ENCODE peak calls at places on chromosome 6, in ten cellular contexts. C, F, S, J, L, D, U, X, T and I are unnamed samples.

GRCh38 chr6:25384967-25385366 is 105.8 kb downstream of the CARMIL1 start:
- DNase-seq in F (no peak), J (no peak), S (peak), L (no peak), T (peak), U (no peak), D (no peak), C (no peak), X (no peak), I (no peak)

GRCh38 chr6:26594730-26595632 is 1.8 kb upstream of the ABT1 start:
- DNase-seq in L (no peak), S (peak), C (no peak), U (peak), T (peak), F (no peak), J (no peak), X (peak), D (no peak), I (no peak)

GRCh38 chr6:141562181-141562800 is 570.4 kb upstream of the GJE1 start:
- DNase-seq in C (no peak), F (no peak), X (no peak), L (no peak), S (no peak), J (no peak), U (peak), T (peak), D (peak), I (no peak)

GRCh38 chr6:99393366-99393697 is 663 bp downstream of the COQ3 start:
- DNase-seq in D (no peak), S (no peak), T (no peak), U (no peak), F (peak), X (no peak), L (no peak), J (no peak), C (no peak), I (no peak)

GRCh38 chr6:30520480-30520992 is 31.2 kb downstream of the HLA-E start:
- DNase-seq in S (no peak), F (no peak), C (no peak), J (no peak), U (no peak), L (no peak), T (no peak), X (no peak), D (no peak), I (no peak)

GRCh38 chr6:1075880-1076279 is 236.0 kb upstream of the FOXQ1 start:
- DNase-seq in C (no peak), J (no peak), F (no peak), U (no peak), S (no peak), L (no peak), D (no peak), X (no peak), T (no peak), I (no peak)

GRCh38 chr6:17491416-17492142 is 98.2 kb downstream of the CAP2 start:
- DNase-seq in D (no peak), L (no peak), F (no peak), J (no peak), X (no peak), T (no peak), U (peak), S (no peak), C (no peak), I (no peak)

GRCh38 chr6:84763397-84764331 is 734 bp downstream of the TBX18 start:
- DNase-seq in S (peak), C (no peak), J (peak), L (no peak), U (peak), D (peak), F (no peak), X (peak), T (peak), I (no peak)

GRCh38 chr6:18219611-18220010 is 44.7 kb downstream of the DEK start:
- DNase-seq in F (no peak), D (no peak), X (no peak), U (no peak), T (no peak), L (no peak), S (no peak), J (no peak), C (no peak), I (no peak)

GRCh38 chr6:100393493-100393892 is 71.2 kb downstream of the SIM1 start:
- DNase-seq in F (no peak), U (no peak), L (no peak), S (no peak), T (no peak), D (no peak), X (no peak), C (no peak), J (peak), I (no peak)

GRCh38 chr6:162615016-162615717 is 112.4 kb downstream of the PRKN start:
- DNase-seq in S (no peak), X (no peak), J (no peak), C (no peak), U (peak), L (no peak), T (no peak), F (no peak), D (no peak), I (no peak)

GRCh38 chr6:77264970-77265369 is 198.3 kb downstream of the HTR1B start:
- DNase-seq in F (no peak), C (no peak), J (no peak), T (no peak), D (no peak), L (no peak), U (no peak), X (no peak), S (no peak), I (no peak)

GRCh38 chr6:73542882-73543281 is 22.1 kb upstream of the EEF1A1 start:
- DNase-seq in X (no peak), J (no peak), C (no peak), S (no peak), U (no peak), F (no peak), L (no peak), D (no peak), T (no peak), I (no peak)

GRCh38 chr6:46979206-46979605 is 57.5 kb upstream of the ADGRF5 start:
- DNase-seq in U (no peak), L (no peak), X (no peak), S (no peak), T (no peak), F (no peak), J (no peak), C (no peak), D (no peak), I (no peak)

GRCh38 chr6:36169023-36170007 is 27.2 kb upstream of the BRPF3 start:
- DNase-seq in C (no peak), F (peak), X (no peak), J (no peak), S (no peak), U (no peak), D (no peak), T (no peak), L (no peak), I (no peak)

GRCh38 chr6:116057766-116058165 is 2.9 kb downstream of the FRK start:
- DNase-seq in F (no peak), T (no peak), C (no peak), J (no peak), X (no peak), D (no peak), U (no peak), S (no peak), L (no peak), I (no peak)

GRCh38 chr6:11992086-11992485 is 20.0 kb upstream of the HIVEP1 start:
- DNase-seq in C (no peak), X (no peak), J (no peak), T (no peak), L (no peak), U (no peak), D (no peak), F (no peak), S (no peak), I (no peak)

GRCh38 chr6:168020242-168020641 is 22.8 kb downstream of the KIF25 start:
- DNase-seq in C (no peak), T (no peak), S (no peak), F (no peak), J (no peak), D (no peak), L (no peak), U (no peak), X (no peak), I (no peak)

GRCh38 chr6:106066984-106067383 is 19.2 kb upstream of the PRDM1 start:
- DNase-seq in U (peak), X (no peak), D (no peak), T (no peak), C (no peak), L (no peak), J (no peak), F (no peak), S (peak), I (no peak)

GRCh38 chr6:4220619-4221018 is 85.2 kb upstream of the ECI2 start:
- DNase-seq in S (peak), T (no peak), X (no peak), C (no peak), F (no peak), J (no peak), U (peak), L (no peak), D (no peak), I (no peak)

GRCh38 chr6:43306086-43306485 is 2.5 kb downstream of the CRIP3 start:
- DNase-seq in T (no peak), C (no peak), J (no peak), D (no peak), L (no peak), F (no peak), U (no peak), S (no peak), X (no peak), I (no peak)

GRCh38 chr6:39068391-39068790 is 19.8 kb downstream of the GLP1R start:
- DNase-seq in X (no peak), U (no peak), C (no peak), F (no peak), J (no peak), L (no peak), T (no peak), D (no peak), S (no peak), I (no peak)

GRCh38 chr6:165634076-165634475 is 29.0 kb downstream of the PDE10A start:
- DNase-seq in X (no peak), F (no peak), L (no peak), D (no peak), T (no peak), C (no peak), J (no peak), U (no peak), S (no peak), I (no peak)

DNA sequence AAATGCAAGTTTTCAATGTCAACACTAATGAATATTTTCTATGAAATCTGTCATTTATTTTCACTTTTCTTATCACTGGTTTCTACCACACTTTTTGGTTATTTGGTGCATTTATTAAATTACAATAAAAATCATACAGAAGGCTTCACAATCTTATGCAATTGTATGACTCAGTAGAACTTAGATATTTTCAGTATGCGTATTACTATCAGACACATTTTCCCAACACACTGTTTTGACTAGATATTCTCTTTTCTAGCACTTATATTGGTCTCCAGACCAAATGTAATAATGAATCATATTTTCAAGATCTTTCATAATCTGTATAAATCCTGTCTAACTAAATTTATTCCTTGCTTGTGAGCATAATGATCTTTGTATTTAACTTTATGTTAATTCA is 74.1 kb downstream of the FAM83B start:
- DNase-seq in X (no peak), F (no peak), L (no peak), T (no peak), D (no peak), U (peak), S (peak), C (no peak), J (no peak), I (no peak)
- TF ChIP-seq CTCF in X (no peak), F (no peak), L (no peak), T (no peak), D (no peak), U (no peak), S (no peak), C (no peak), J (no peak), I (no peak)

GRCh38 chr6:108361312-108361932 is 66.6 kb downstream of the AFG1L start:
- DNase-seq in T (no peak), S (peak), X (no peak), U (no peak), C (no peak), F (no peak), J (no peak), D (no peak), L (no peak), I (no peak)

GRCh38 chr6:108362455-108362854 is 67.6 kb downstream of the AFG1L start:
- DNase-seq in F (no peak), C (no peak), L (no peak), T (no peak), S (no peak), X (no peak), U (no peak), D (no peak), J (no peak), I (no peak)

GRCh38 chr6:108363113-108363512 is 68.3 kb downstream of the AFG1L start:
- DNase-seq in C (no peak), J (no peak), T (no peak), X (no peak), D (no peak), L (no peak), F (no peak), U (no peak), S (no peak), I (no peak)

GRCh38 chr6:108360919-108361311 is 66.1 kb downstream of the AFG1L start:
- DNase-seq in D (no peak), L (no peak), F (no peak), T (no peak), S (no peak), C (no peak), X (no peak), J (no peak), U (no peak), I (no peak)

DNA sequence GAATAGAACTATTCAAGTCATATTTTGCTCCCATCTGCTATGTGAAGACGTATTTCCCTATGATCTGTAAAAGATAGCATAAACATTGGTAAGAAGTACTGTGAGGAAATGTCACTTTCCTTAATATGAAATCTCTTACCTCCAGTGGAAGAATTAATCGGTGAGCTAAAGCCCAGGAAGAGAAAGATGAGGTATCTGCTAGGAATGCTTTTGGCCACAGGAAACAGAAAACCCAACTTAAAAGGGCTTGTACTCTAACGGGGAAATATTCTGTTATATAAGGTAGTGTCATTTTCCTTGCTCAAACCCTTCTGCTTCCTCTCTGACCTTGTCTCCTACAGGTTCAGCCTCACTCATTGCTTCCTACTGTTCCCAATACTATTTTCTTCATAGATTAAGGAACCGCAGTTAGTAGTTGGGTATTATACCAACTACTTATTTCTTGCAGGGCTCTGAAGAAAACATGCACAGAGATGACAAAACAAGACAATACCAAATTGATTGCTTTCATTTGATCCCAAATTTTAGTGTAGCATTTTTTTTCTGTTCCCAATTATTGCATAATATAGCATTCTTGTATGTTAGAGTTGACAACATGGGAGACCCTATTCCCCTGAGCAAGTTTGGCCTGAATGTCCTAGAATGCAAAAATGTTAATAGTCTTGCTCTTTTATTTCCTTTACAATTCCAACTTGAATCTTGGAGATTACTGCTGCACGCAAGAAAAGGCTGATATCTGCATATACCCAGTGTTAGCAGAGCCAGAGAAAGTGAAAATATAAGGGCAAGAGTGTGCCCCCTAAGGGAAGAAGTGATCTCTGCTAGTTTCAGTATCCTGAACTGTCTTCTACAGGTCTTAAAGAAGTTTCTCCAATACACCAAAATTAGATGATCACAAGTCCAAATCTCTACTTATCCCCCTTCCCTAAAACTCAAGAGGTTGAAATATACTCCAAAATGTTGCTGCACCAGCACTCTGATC is 65.3 kb downstream of the AFG1L start:
- DNase-seq in S (peak), F (no peak), D (no peak), U (no peak), C (no peak), J (no peak), X (peak), T (no peak), L (no peak), I (no peak)
- TF ChIP-seq CTCF in S (no peak), F (no peak), D (no peak), U (no peak), C (no peak), J (no peak), X (no peak), T (no peak), L (no peak), I (peak)

DNA sequence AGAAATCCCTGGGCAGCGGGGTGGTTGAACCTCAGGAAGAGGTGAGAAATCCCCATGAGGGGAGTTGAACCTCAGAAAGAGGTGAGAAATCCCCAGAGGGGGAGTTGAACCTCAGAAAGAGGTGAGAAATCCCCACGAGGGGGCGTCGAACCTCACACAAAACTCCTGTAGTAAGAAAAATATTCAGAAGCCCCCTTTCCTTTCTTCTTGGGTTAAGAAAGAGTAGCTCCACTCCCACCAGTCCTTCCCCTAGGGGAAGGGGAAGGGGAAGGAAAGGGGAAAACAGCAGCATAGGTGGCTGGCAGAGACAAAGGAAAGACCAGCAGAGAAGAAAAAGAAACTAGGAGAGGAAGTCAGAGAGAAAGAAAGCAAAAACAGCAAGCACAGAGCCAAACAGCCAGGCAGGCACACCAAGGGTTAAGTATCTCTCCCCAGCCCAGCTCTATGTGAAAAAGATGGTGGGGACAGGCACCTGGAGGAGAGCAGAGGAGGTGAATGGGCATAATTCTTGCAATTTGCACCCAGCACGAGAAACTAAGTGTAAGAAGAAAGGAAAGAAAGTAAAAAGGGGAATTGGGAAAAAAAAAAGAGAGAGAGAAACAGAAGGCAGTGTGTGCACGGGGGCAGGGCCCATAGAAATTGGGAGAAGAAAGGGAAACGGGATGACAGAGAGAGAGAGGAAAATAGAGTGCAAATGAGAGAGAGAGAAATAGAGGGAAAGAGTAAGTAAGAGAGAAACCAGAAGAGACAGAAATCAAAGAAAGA is 88.2 kb downstream of the PLG start:
- DNase-seq in S (no peak), X (no peak), J (no peak), C (no peak), D (no peak), T (no peak), L (no peak), U (no peak), F (no peak), I (no peak)
- TF ChIP-seq CTCF in S (no peak), X (no peak), J (no peak), C (no peak), D (no peak), T (no peak), L (peak), U (no peak), F (no peak), I (peak)

DNA sequence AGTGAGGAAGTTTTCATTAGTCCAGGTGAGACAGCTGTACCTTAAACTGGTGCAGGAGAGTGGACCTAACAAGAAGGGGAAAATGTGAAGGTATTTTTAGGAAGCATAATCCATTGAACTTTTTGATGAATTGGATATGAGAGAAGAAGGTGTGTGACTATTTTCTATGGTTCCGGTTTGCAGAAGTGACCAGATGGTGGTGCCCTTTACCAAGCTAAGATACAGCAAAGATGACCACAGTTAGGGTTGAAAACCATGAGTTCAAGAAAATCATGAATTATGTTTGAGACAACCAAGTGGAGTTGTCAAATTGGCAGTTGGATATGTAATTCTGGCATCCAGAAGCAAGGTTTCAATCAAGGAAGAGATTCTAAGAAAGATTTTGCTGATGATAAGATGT is 61.9 kb upstream of the NRSN1 start:
- DNase-seq in D (no peak), J (no peak), C (no peak), T (no peak), L (no peak), S (no peak), U (no peak), X (no peak), F (no peak), I (no peak)
- TF ChIP-seq CTCF in D (peak), J (no peak), C (peak), T (no peak), L (peak), S (no peak), U (no peak), X (peak), F (peak), I (peak)

GRCh38 chr6:132401120-132401940 is at the start of gene MOXD1:
- DNase-seq in F (peak), U (peak), D (peak), L (peak), S (peak), C (no peak), X (no peak), J (peak), T (no peak), I (peak)
- TF ChIP-seq CTCF in F (peak), U (peak), D (peak), L (peak), S (peak), C (no peak), X (peak), J (no peak), T (peak), I (peak)